ENCODE peak calls at places on chromosomes 3 and 15, in nine cellular contexts. O, U, V, E, Y, Q, L, K and D are unnamed samples.

GRCh38 chr15:60130398-60130797 is 126.3 kb downstream of the FOXB1 start:
- DNase-seq in O (no peak), U (no peak), V (no peak), E (no peak), Y (no peak), Q (no peak), L (no peak), K (no peak), D (no peak)

GRCh38 chr15:83039206-83039605 is 27.8 kb upstream of the C15orf40 start:
- DNase-seq in O (no peak), U (no peak), V (no peak), E (no peak), Y (no peak), Q (no peak), L (no peak), K (no peak), D (no peak)

GRCh38 chr3:140188285-140188684 is 253.3 kb downstream of the CLSTN2 start:
- DNase-seq in O (no peak), U (peak; percentile 83), V (no peak), E (no peak), Y (no peak), Q (no peak), L (no peak), K (no peak), D (no peak)

GRCh38 chr15:53721334-53722087 is 38.0 kb downstream of the WDR72 start:
- DNase-seq in O (no peak), U (no peak), V (no peak), E (no peak), Y (no peak), Q (no peak), L (no peak), K (no peak), D (no peak)

GRCh38 chr3:33067484-33067883 is 29.5 kb downstream of the GLB1 start:
- DNase-seq in O (no peak), U (no peak), V (no peak), E (no peak), Y (no peak), Q (no peak), L (no peak), K (peak; percentile 81), D (no peak)

GRCh38 chr15:63727542-63727941 is 106.2 kb downstream of the HERC1 start:
- DNase-seq in O (no peak), U (no peak), V (no peak), E (no peak), Y (no peak), Q (no peak), L (no peak), K (no peak), D (no peak)

GRCh38 chr15:85582076-85582718 is 201.8 kb downstream of the AKAP13 start:
- DNase-seq in O (peak; percentile 57), U (peak; percentile 80), V (no peak), E (peak; percentile 37), Y (no peak), Q (no peak), L (no peak), K (peak; percentile 24), D (peak; percentile 38)

GRCh38 chr15:81049835-81050234 is 49.1 kb downstream of the TLNRD1 start:
- DNase-seq in O (no peak), U (no peak), V (no peak), E (no peak), Y (no peak), Q (no peak), L (no peak), K (no peak), D (no peak)

GRCh38 chr15:69903476-69904295 is 194.0 kb downstream of the TLE3 start:
- DNase-seq in O (no peak), U (no peak), V (no peak), E (no peak), Y (no peak), Q (no peak), L (no peak), K (peak; percentile 57), D (no peak)

GRCh38 chr3:184685646-184686045 is 26.2 kb downstream of the MAGEF1 start:
- DNase-seq in O (no peak), U (no peak), V (peak; percentile 44), E (no peak), Y (no peak), Q (no peak), L (no peak), K (no peak), D (no peak)

GRCh38 chr3:148955544-148956346 is 35.6 kb upstream of the GYG1 start:
- DNase-seq in O (peak; percentile 35), U (peak; percentile 81), V (no peak), E (peak; percentile 39), Y (peak; percentile 39), Q (peak; percentile 90), L (peak; percentile 53), K (peak; percentile 95), D (peak; percentile 44)

GRCh38 chr3:161208931-161209330 is 12.2 kb upstream of the NMD3 start:
- DNase-seq in O (no peak), U (no peak), V (no peak), E (no peak), Y (no peak), Q (no peak), L (no peak), K (no peak), D (no peak)

GRCh38 chr3:183188895-183189462 is 26.4 kb upstream of the LAMP3 start:
- DNase-seq in O (peak; percentile 43), U (peak; percentile 62), V (no peak), E (peak; percentile 47), Y (no peak), Q (no peak), L (no peak), K (no peak), D (no peak)

GRCh38 chr15:44666208-44667038 is 3.0 kb upstream of the SPG11 start:
- DNase-seq in O (no peak), U (no peak), V (no peak), E (no peak), Y (no peak), Q (no peak), L (no peak), K (no peak), D (no peak)

GRCh38 chr15:91508633-91509032 is 344.9 kb upstream of the SLCO3A1 start:
- DNase-seq in O (no peak), U (no peak), V (no peak), E (no peak), Y (no peak), Q (no peak), L (no peak), K (peak; percentile 76), D (no peak)
- TF ChIP-seq POLR2A in O (no peak), U (no peak), V (no peak), E (no peak), Y (no peak), Q (no peak), L (no peak), K (no peak), D (no peak)

DNA sequence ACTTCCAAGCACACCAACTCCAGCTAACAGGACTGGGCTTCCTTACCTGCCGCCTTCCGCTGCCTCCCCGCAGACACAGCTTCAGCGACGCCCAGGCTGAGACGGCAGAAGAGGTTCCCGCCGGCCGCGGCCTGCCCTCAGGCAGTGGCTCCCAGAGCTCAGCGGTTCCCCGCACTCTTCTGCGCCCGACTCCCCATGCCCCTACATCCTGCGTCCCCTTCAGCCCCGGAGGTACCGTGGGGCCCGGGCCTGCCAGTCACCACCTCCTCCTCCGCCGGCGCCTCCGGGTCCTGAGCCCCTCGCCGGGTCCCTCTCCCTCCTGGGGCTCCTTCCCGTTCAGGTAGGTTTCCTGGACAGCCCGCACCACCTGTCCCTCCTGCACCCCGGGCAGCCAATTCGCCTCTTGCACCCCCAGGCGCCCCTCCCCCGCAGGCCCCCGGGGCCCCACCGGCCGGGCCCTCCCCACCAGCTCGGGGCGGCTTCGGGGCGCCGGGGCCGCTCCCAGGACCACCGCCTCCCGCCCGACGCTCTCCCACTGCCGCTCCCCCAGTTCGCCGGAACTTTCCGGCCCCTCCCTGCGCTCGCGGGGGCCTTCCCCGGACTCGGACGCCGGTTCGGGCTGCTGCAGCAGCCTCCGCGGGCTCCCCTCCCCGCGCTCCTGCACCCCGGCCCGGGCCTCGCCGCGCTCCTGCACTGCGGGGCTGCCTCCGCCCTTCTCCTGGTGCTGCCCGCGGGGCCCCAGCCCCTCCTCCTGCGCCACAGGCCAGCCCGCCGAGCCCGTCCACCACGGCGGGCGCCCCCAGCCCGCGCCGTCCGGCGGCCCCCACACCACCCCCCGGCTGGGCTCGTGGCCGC is at the start of gene TNK2:
- DNase-seq in O (peak; percentile 50), U (peak; percentile 31), V (no peak), E (peak; percentile 47), Y (no peak), Q (peak; percentile 72), L (no peak), K (no peak), D (no peak)
- TF ChIP-seq POLR2A in O (no peak), U (peak; percentile 16), V (no peak), E (no peak), Y (no peak), Q (no peak), L (no peak), K (no peak), D (no peak)

DNA sequence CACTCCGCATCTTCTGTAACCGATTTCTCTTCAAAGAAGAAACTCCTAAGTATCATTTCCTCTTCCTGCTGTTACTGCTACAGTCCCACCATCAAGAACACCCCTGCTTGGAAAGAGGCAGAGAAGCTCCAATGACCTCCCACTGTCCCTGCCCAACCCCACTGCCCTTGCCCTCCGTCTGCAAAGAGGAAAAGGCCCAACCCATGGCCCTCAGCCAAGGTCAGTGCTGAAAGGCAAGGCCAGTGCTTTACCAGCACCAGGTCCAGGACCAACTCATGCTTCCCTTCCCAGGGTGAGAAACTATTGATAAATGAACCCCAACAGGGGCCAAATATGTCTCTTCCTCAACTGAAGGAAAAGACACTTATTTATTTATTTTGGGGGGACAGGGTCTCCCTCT is 22.5 kb downstream of the FAM240A start:
- DNase-seq in O (no peak), U (no peak), V (no peak), E (no peak), Y (no peak), Q (no peak), L (no peak), K (no peak), D (no peak)
- TF ChIP-seq POLR2A in O (no peak), U (no peak), V (no peak), E (no peak), Y (no peak), Q (no peak), L (no peak), K (no peak), D (no peak)

GRCh38 chr3:10011644-10012043 is 14.6 kb upstream of the FANCD2 start:
- DNase-seq in O (no peak), U (no peak), V (no peak), E (no peak), Y (no peak), Q (no peak), L (no peak), K (no peak), D (no peak)

GRCh38 chr3:10007126-10007782 is 19.0 kb upstream of the FANCD2 start:
- DNase-seq in O (no peak), U (no peak), V (no peak), E (no peak), Y (no peak), Q (peak; percentile 52), L (no peak), K (no peak), D (no peak)

GRCh38 chr3:10008588-10009344 is 17.5 kb upstream of the FANCD2 start:
- DNase-seq in O (peak; percentile 95), U (peak; percentile 90), V (no peak), E (peak; percentile 96), Y (peak; percentile 71), Q (peak; percentile 96), L (peak; percentile 94), K (peak; percentile 68), D (peak; percentile 73)

GRCh38 chr3:10012106-10012505 is 14.1 kb upstream of the FANCD2 start:
- DNase-seq in O (no peak), U (no peak), V (no peak), E (no peak), Y (no peak), Q (peak; percentile 61), L (no peak), K (no peak), D (no peak)

GRCh38 chr3:10010546-10011465 is 15.4 kb upstream of the FANCD2 start:
- DNase-seq in O (peak; percentile 99), U (peak; percentile 98), V (peak; percentile 65), E (peak; percentile 99), Y (peak; percentile 93), Q (peak; percentile 98), L (peak; percentile 98), K (peak; percentile 81), D (peak; percentile 98)
- TF ChIP-seq POLR2A in O (peak; percentile 73), U (peak; percentile 42), V (peak; percentile 23), E (no peak), Y (peak; percentile 74), Q (peak; percentile 35), L (no peak), K (no peak), D (peak; percentile 28)